ENCODE peak calls at places on chromosomes 4 and X, in six cellular contexts. K is WTC11, V is LNCaP clone FGC, G is astrocyte of the spinal cord, Q is upper lobe of left lung, U is fibroblast of mammary gland. H is an unnamed sample.

GRCh38 chrX:154730271-154730883 is 20.5 kb downstream of the GAB3 start:
- DNase-seq in G (peak; percentile 68), V (peak; percentile 13), K (no peak), Q (no peak), U (peak; percentile 78), H (no peak)

GRCh38 chr4:10942166-10942565 is 257.6 kb upstream of the CLNK start:
- DNase-seq in Q (no peak), K (no peak), V (no peak), U (no peak), G (no peak), H (no peak)

GRCh38 chr4:124427095-124427767 is 285.3 kb downstream of the ANKRD50 start:
- DNase-seq in K (no peak), G (no peak), V (peak; percentile 70), U (peak; percentile 53), Q (no peak), H (peak; percentile 12)

GRCh38 chr4:4765811-4766210 is 93.7 kb upstream of the MSX1 start:
- DNase-seq in V (no peak), K (no peak), G (no peak), Q (no peak), U (no peak), H (no peak)

GRCh38 chrX:22247169-22247568 is 25.5 kb upstream of the CBLL2 start:
- DNase-seq in V (no peak), G (peak; percentile 24), U (no peak), K (no peak), Q (no peak), H (no peak)

GRCh38 chr4:33425916-33426315 is 2705.7 kb downstream of the PCDH7 start:
- DNase-seq in Q (no peak), U (no peak), V (no peak), G (no peak), K (no peak), H (no peak)

GRCh38 chrX:46326161-46326560 is 219.1 kb downstream of the ZNF674 start:
- DNase-seq in Q (no peak), K (no peak), G (peak; percentile 31), V (no peak), U (peak; percentile 27), H (no peak)

GRCh38 chr4:3483471-3483921 is 20.4 kb downstream of the DOK7 start:
- DNase-seq in G (no peak), V (no peak), K (no peak), Q (peak; percentile 73), U (no peak), H (no peak)

GRCh38 chrX:130566028-130566683 is 164.4 kb downstream of the RBMX2 start:
- DNase-seq in G (no peak), U (no peak), K (no peak), Q (no peak), V (no peak), H (no peak)

GRCh38 chr4:145939241-145939640 is 618 bp upstream of the ZNF827 start:
- DNase-seq in K (no peak), G (peak; percentile 45), U (no peak), Q (no peak), V (no peak), H (no peak)

GRCh38 chr4:105620640-105621323 is 68.4 kb downstream of the ARHGEF38 start:
- DNase-seq in G (peak; percentile 88), Q (no peak), V (no peak), K (no peak), U (peak; percentile 80), H (no peak)

GRCh38 chr4:16764622-16765021 is 133.8 kb downstream of the LDB2 start:
- DNase-seq in Q (no peak), K (peak; percentile 57), G (peak; percentile 37), V (no peak), U (peak; percentile 25), H (peak; percentile 34)
- TF ChIP-seq CTCF in Q (no peak), K (peak; percentile 50), G (peak; percentile 56), V (peak; percentile 47), U (peak; percentile 36), H (peak; percentile 57)

GRCh38 chrX:40964008-40964407 is 121.2 kb upstream of the USP9X start:
- DNase-seq in K (no peak), V (no peak), G (no peak), Q (no peak), U (no peak), H (no peak)
- TF ChIP-seq CTCF in K (no peak), V (no peak), G (no peak), Q (no peak), U (no peak), H (no peak)

GRCh38 chr4:45946699-45947098 is 177.2 kb downstream of the GABRG1 start:
- DNase-seq in K (no peak), Q (no peak), U (no peak), G (no peak), V (peak; percentile 65), H (no peak)

GRCh38 chr4:45939056-45939455 is 184.8 kb downstream of the GABRG1 start:
- DNase-seq in U (no peak), G (no peak), K (no peak), V (no peak), Q (no peak), H (no peak)

GRCh38 chr4:45944000-45944399 is 179.9 kb downstream of the GABRG1 start:
- DNase-seq in G (no peak), V (no peak), K (no peak), U (no peak), Q (no peak), H (no peak)
- TF ChIP-seq CTCF in G (no peak), V (peak; percentile 40), K (peak; percentile 11), U (no peak), Q (no peak), H (no peak)

GRCh38 chr4:176150704-176151103 is 44.7 kb downstream of the SPATA4 start:
- DNase-seq in U (no peak), V (no peak), Q (no peak), G (no peak), K (no peak), H (no peak)

GRCh38 chr4:176149680-176150079 is 45.7 kb downstream of the SPATA4 start:
- DNase-seq in V (no peak), K (no peak), G (no peak), Q (no peak), U (peak; percentile 2), H (no peak)

GRCh38 chr4:176153124-176153523 is 42.3 kb downstream of the SPATA4 start:
- DNase-seq in K (no peak), G (no peak), V (no peak), Q (no peak), U (no peak), H (no peak)

DNA sequence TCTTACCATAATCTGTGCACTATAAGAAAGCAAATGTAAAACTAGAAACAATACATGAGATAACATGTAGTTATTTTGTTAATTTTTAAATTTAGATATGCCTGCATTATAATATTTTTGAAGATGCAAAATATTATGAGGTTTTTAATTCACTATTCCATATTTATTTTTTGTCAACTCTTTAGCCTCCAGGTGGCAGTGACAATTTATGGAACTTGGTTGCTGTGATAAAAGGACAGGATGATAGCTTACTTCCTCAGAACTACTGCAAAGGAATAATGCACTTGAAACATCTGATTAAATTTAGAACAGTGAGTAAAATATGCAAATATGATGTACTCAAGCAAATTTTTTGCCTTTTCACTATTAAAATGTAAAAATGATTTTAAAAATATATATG is 45.1 kb downstream of the SPATA4 start:
- DNase-seq in G (peak; percentile 52), V (peak; percentile 17), U (peak; percentile 58), Q (no peak), K (no peak), H (no peak)
- TF ChIP-seq CTCF in G (peak; percentile 34), V (peak; percentile 55), U (peak; percentile 32), Q (peak; percentile 24), K (no peak), H (no peak)

DNA sequence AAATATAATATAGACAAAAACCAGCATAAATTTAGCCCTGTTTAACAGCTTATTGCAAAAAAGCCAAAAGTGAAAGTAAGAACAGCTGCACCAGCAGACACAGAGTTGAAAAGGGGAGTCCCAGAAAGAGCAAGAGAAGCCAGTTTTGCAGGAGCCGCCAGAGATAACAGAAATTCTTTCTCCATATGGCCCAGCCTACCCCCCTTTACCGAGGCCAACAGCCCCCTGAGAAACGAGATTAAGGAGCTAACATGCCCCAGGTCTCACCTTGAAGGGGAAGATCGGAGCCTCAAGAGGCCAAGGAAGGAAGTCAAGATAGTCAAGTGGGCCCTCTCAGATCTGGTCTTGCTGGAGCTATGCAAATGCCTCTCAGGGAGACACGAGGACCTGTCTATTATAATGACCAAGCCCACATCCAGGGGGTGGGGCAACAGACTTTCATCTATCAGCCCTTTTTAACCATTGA is 4.8 kb downstream of the ACOX3 start:
- DNase-seq in Q (no peak), V (no peak), G (no peak), U (no peak), K (no peak), H (no peak)
- TF ChIP-seq CTCF in Q (no peak), V (no peak), G (no peak), U (no peak), K (no peak), H (no peak)

DNA sequence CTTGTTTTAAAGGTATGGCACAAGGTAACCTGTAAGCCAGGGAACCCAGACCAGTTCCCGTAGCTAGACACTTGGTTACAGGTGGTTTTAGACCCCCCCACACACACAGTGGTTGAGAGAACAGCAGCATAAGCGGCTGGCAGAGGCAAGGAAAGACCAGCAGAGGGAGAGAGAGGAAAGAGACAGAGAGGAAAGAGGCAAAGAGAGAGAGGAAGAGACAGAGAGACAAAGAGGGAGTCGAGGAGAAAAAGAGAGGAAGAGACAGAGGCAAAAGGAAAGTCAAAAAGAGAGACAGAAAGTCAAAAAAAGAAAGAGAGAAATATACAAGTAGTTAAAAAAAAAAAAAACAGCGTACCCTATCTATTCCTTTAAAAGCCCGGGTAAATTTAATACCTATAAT is 19.5 kb upstream of the PCSK1N start:
- DNase-seq in Q (no peak), G (no peak), U (no peak), K (peak; percentile 20), V (no peak), H (no peak)
- TF ChIP-seq CTCF in Q (no peak), G (peak; percentile 40), U (peak; percentile 16), K (no peak), V (peak; percentile 20), H (no peak)

GRCh38 chr4:38180456-38180855 is 220.3 kb downstream of the PTTG2 start:
- DNase-seq in Q (no peak), V (no peak), K (no peak), G (no peak), U (peak; percentile 50), H (no peak)
- TF ChIP-seq CTCF in Q (no peak), V (no peak), K (no peak), G (no peak), U (no peak), H (no peak)

DNA sequence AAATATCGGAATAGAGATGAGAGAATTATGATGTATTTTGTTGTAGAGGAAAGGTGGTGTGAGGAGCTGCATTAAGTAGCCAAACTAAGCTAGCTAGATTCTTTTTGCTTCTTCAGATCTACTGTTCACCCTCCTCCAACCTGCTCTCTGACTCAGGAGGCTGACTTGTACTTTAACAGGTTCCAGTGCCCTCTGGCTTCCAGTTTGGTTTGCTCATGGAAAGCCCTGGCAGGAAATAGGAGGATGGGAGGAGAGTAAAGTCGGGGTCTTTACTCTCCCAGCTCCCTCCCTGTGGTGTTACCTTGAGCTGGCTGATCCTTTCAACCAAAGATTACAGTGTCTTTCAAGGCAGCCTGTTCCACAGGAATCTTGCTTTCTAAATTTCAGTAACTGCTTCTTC is 277.0 kb upstream of the EDA2R start:
- DNase-seq in V (no peak), K (no peak), U (no peak), G (no peak), Q (no peak), H (no peak)
- TF ChIP-seq CTCF in V (no peak), K (no peak), U (no peak), G (no peak), Q (no peak), H (no peak)

H was measured in endothelial cell.